ENCODE peak calls at places on chromosomes 6 and 20, in eight cellular contexts. One of them, this sample, is unnamed.
A peak's percentile ranks its signal among the peaks of the same experiment; 100 is the strongest.

GRCh38 chr6:134453792-134454510 is 136.0 kb upstream of the SGK1 start:
- DNase-seq in cardiac muscle cell: no peak
- DNase-seq in A549: no peak
- DNase-seq in astrocyte of the cerebellum: no peak
- DNase-seq in frontal cortex: no peak
- DNase-seq in CD8-positive, alpha-beta T cell: no peak
- DNase-seq in NCI-H1105: no peak
- DNase-seq in stimulated activated CD4-positive, alpha-beta T cell treated with anti-CD3 and anti-CD28 coated beads, Interleukin-1b, Interleukin-23, amount 100 ng/mL, for 1 hour: no peak
- DNase-seq in this sample: no peak

GRCh38 chr6:36224918-36225461 is 28.4 kb downstream of the BRPF3 start:
- DNase-seq in cardiac muscle cell: no peak
- DNase-seq in A549: no peak
- DNase-seq in astrocyte of the cerebellum: no peak
- DNase-seq in frontal cortex: no peak
- DNase-seq in CD8-positive, alpha-beta T cell: no peak
- DNase-seq in NCI-H1105: peak; percentile 17
- DNase-seq in stimulated activated CD4-positive, alpha-beta T cell treated with anti-CD3 and anti-CD28 coated beads, Interleukin-1b, Interleukin-23, amount 100 ng/mL, for 1 hour: no peak
- DNase-seq in this sample: no peak

GRCh38 chr6:160000280-160000704 is 31.4 kb downstream of the IGF2R start:
- DNase-seq in cardiac muscle cell: no peak
- DNase-seq in A549: no peak
- DNase-seq in astrocyte of the cerebellum: no peak
- DNase-seq in frontal cortex: no peak
- DNase-seq in CD8-positive, alpha-beta T cell: no peak
- DNase-seq in NCI-H1105: no peak
- DNase-seq in stimulated activated CD4-positive, alpha-beta T cell treated with anti-CD3 and anti-CD28 coated beads, Interleukin-1b, Interleukin-23, amount 100 ng/mL, for 1 hour: no peak
- DNase-seq in this sample: no peak

GRCh38 chr6:159946912-159947311 is 22.0 kb upstream of the IGF2R start:
- DNase-seq in cardiac muscle cell: no peak
- DNase-seq in A549: no peak
- DNase-seq in astrocyte of the cerebellum: no peak
- DNase-seq in frontal cortex: no peak
- DNase-seq in CD8-positive, alpha-beta T cell: no peak
- DNase-seq in NCI-H1105: no peak
- DNase-seq in stimulated activated CD4-positive, alpha-beta T cell treated with anti-CD3 and anti-CD28 coated beads, Interleukin-1b, Interleukin-23, amount 100 ng/mL, for 1 hour: no peak
- DNase-seq in this sample: no peak

GRCh38 chr20:46872315-46873211 is 22.1 kb upstream of the EYA2 start:
- DNase-seq in cardiac muscle cell: no peak
- DNase-seq in A549: no peak
- DNase-seq in astrocyte of the cerebellum: no peak
- DNase-seq in frontal cortex: no peak
- DNase-seq in CD8-positive, alpha-beta T cell: no peak
- DNase-seq in NCI-H1105: no peak
- DNase-seq in stimulated activated CD4-positive, alpha-beta T cell treated with anti-CD3 and anti-CD28 coated beads, Interleukin-1b, Interleukin-23, amount 100 ng/mL, for 1 hour: no peak
- DNase-seq in this sample: no peak

GRCh38 chr20:58709013-58709702 is 16.6 kb downstream of the NPEPL1 start:
- DNase-seq in cardiac muscle cell: no peak
- DNase-seq in A549: no peak
- DNase-seq in astrocyte of the cerebellum: no peak
- DNase-seq in frontal cortex: no peak
- DNase-seq in CD8-positive, alpha-beta T cell: no peak
- DNase-seq in NCI-H1105: no peak
- DNase-seq in stimulated activated CD4-positive, alpha-beta T cell treated with anti-CD3 and anti-CD28 coated beads, Interleukin-1b, Interleukin-23, amount 100 ng/mL, for 1 hour: no peak
- DNase-seq in this sample: no peak

GRCh38 chr20:21520702-21521595 is 7.1 kb upstream of the NKX2-2 start:
- DNase-seq in cardiac muscle cell: no peak
- DNase-seq in A549: no peak
- DNase-seq in astrocyte of the cerebellum: no peak
- DNase-seq in frontal cortex: peak; percentile 62
- DNase-seq in CD8-positive, alpha-beta T cell: no peak
- DNase-seq in NCI-H1105: peak; percentile 58
- DNase-seq in stimulated activated CD4-positive, alpha-beta T cell treated with anti-CD3 and anti-CD28 coated beads, Interleukin-1b, Interleukin-23, amount 100 ng/mL, for 1 hour: no peak
- DNase-seq in this sample: no peak

GRCh38 chr6:116017546-116018276 is 43.0 kb downstream of the FRK start:
- DNase-seq in cardiac muscle cell: no peak
- DNase-seq in A549: no peak
- DNase-seq in astrocyte of the cerebellum: no peak
- DNase-seq in frontal cortex: no peak
- DNase-seq in CD8-positive, alpha-beta T cell: no peak
- DNase-seq in NCI-H1105: no peak
- DNase-seq in stimulated activated CD4-positive, alpha-beta T cell treated with anti-CD3 and anti-CD28 coated beads, Interleukin-1b, Interleukin-23, amount 100 ng/mL, for 1 hour: no peak
- DNase-seq in this sample: no peak

GRCh38 chr6:20538131-20538662 is 3.9 kb downstream of the CDKAL1 start:
- DNase-seq in cardiac muscle cell: no peak
- DNase-seq in A549: no peak
- DNase-seq in astrocyte of the cerebellum: no peak
- DNase-seq in frontal cortex: no peak
- DNase-seq in CD8-positive, alpha-beta T cell: no peak
- DNase-seq in NCI-H1105: no peak
- DNase-seq in stimulated activated CD4-positive, alpha-beta T cell treated with anti-CD3 and anti-CD28 coated beads, Interleukin-1b, Interleukin-23, amount 100 ng/mL, for 1 hour: no peak
- DNase-seq in this sample: no peak

GRCh38 chr6:157280947-157281346 is 42.4 kb downstream of the TMEM242 start:
- DNase-seq in cardiac muscle cell: no peak
- DNase-seq in A549: no peak
- DNase-seq in astrocyte of the cerebellum: no peak
- DNase-seq in frontal cortex: no peak
- DNase-seq in CD8-positive, alpha-beta T cell: no peak
- DNase-seq in NCI-H1105: no peak
- DNase-seq in stimulated activated CD4-positive, alpha-beta T cell treated with anti-CD3 and anti-CD28 coated beads, Interleukin-1b, Interleukin-23, amount 100 ng/mL, for 1 hour: no peak
- DNase-seq in this sample: no peak

GRCh38 chr6:25637946-25638345 is 14.1 kb upstream of the SCGN start:
- DNase-seq in cardiac muscle cell: peak; percentile 3
- DNase-seq in A549: no peak
- DNase-seq in astrocyte of the cerebellum: no peak
- DNase-seq in frontal cortex: no peak
- DNase-seq in CD8-positive, alpha-beta T cell: no peak
- DNase-seq in NCI-H1105: peak; percentile 92
- DNase-seq in stimulated activated CD4-positive, alpha-beta T cell treated with anti-CD3 and anti-CD28 coated beads, Interleukin-1b, Interleukin-23, amount 100 ng/mL, for 1 hour: no peak
- DNase-seq in this sample: peak; percentile 48

GRCh38 chr6:42142118-42142835 is at the start of gene C6orf132:
- DNase-seq in cardiac muscle cell: peak; percentile 70
- DNase-seq in A549: no peak
- DNase-seq in astrocyte of the cerebellum: no peak
- DNase-seq in frontal cortex: peak; percentile 39
- DNase-seq in CD8-positive, alpha-beta T cell: no peak
- DNase-seq in NCI-H1105: peak; percentile 37
- DNase-seq in stimulated activated CD4-positive, alpha-beta T cell treated with anti-CD3 and anti-CD28 coated beads, Interleukin-1b, Interleukin-23, amount 100 ng/mL, for 1 hour: no peak
- DNase-seq in this sample: no peak

GRCh38 chr6:118980063-118980462 is 45.1 kb upstream of the MCM9 start:
- DNase-seq in cardiac muscle cell: no peak
- DNase-seq in A549: no peak
- DNase-seq in astrocyte of the cerebellum: no peak
- DNase-seq in frontal cortex: no peak
- DNase-seq in CD8-positive, alpha-beta T cell: no peak
- DNase-seq in NCI-H1105: no peak
- DNase-seq in stimulated activated CD4-positive, alpha-beta T cell treated with anti-CD3 and anti-CD28 coated beads, Interleukin-1b, Interleukin-23, amount 100 ng/mL, for 1 hour: no peak
- DNase-seq in this sample: no peak

GRCh38 chr6:115932481-115932880 is 128.2 kb downstream of the FRK start:
- DNase-seq in cardiac muscle cell: no peak
- DNase-seq in A549: no peak
- DNase-seq in astrocyte of the cerebellum: peak; percentile 100
- DNase-seq in frontal cortex: no peak
- DNase-seq in CD8-positive, alpha-beta T cell: no peak
- DNase-seq in NCI-H1105: no peak
- DNase-seq in stimulated activated CD4-positive, alpha-beta T cell treated with anti-CD3 and anti-CD28 coated beads, Interleukin-1b, Interleukin-23, amount 100 ng/mL, for 1 hour: no peak
- DNase-seq in this sample: no peak

This sample was measured in NCI-H2029 treated with DMSO at 0.1 percent for 48 hours.